ENCODE peak calls at places on chromosomes 16 and 17, in six cellular contexts. One of them, this sample, is unnamed.

GRCh38 chr16:3157229-3158013 is 22.6 kb downstream of the ZNF213 start:
- DNase-seq in mesenchymal stem cell: peak; percentile 95
- DNase-seq in neuronal stem cell: peak; percentile 77
- DNase-seq in H1: no peak
- DNase-seq in IMR-90: peak; percentile 98
- DNase-seq in mesendoderm: peak; percentile 99
- DNase-seq in this sample: peak; percentile 91

GRCh38 chr16:28136751-28137434 is 73.4 kb upstream of the GSG1L start:
- DNase-seq in IMR-90: no peak
- DNase-seq in H1: no peak
- DNase-seq in neuronal stem cell: no peak
- DNase-seq in mesenchymal stem cell: no peak
- DNase-seq in mesendoderm: peak; percentile 18
- DNase-seq in this sample: no peak

GRCh38 chr17:4549781-4550533 is 5.2 kb downstream of the MYBBP1A start:
- DNase-seq in mesenchymal stem cell: no peak
- DNase-seq in H1: no peak
- DNase-seq in IMR-90: no peak
- DNase-seq in neuronal stem cell: no peak
- DNase-seq in mesendoderm: no peak
- DNase-seq in this sample: no peak

GRCh38 chr16:8718753-8719386 is 44.5 kb downstream of the ABAT start:
- DNase-seq in mesenchymal stem cell: no peak
- DNase-seq in mesendoderm: no peak
- DNase-seq in IMR-90: no peak
- DNase-seq in neuronal stem cell: no peak
- DNase-seq in H1: no peak
- DNase-seq in this sample: no peak

GRCh38 chr17:80830020-80830780 is 161.4 kb upstream of the CHMP6 start:
- DNase-seq in mesendoderm: no peak
- DNase-seq in mesenchymal stem cell: no peak
- DNase-seq in H1: no peak
- DNase-seq in neuronal stem cell: no peak
- DNase-seq in IMR-90: no peak
- DNase-seq in this sample: no peak

GRCh38 chr17:29615492-29616299 is 7.0 kb downstream of the CORO6 start:
- DNase-seq in neuronal stem cell: peak; percentile 83
- DNase-seq in mesendoderm: peak; percentile 89
- DNase-seq in mesenchymal stem cell: peak; percentile 85
- DNase-seq in IMR-90: peak; percentile 55
- DNase-seq in H1: no peak
- DNase-seq in this sample: peak; percentile 94

GRCh38 chr17:14619821-14620220 is 318.9 kb downstream of the HS3ST3B1 start:
- DNase-seq in IMR-90: no peak
- DNase-seq in mesendoderm: no peak
- DNase-seq in neuronal stem cell: no peak
- DNase-seq in H1: no peak
- DNase-seq in mesenchymal stem cell: no peak
- DNase-seq in this sample: no peak

GRCh38 chr16:1788708-1789100 is 4.8 kb downstream of the IGFALS start:
- DNase-seq in H1: no peak
- DNase-seq in mesenchymal stem cell: no peak
- DNase-seq in neuronal stem cell: no peak
- DNase-seq in mesendoderm: no peak
- DNase-seq in IMR-90: no peak
- DNase-seq in this sample: no peak

GRCh38 chr16:9381399-9381798 is 290.0 kb downstream of the HAPSTR1 start:
- DNase-seq in neuronal stem cell: no peak
- DNase-seq in mesendoderm: no peak
- DNase-seq in mesenchymal stem cell: no peak
- DNase-seq in IMR-90: no peak
- DNase-seq in H1: no peak
- DNase-seq in this sample: no peak

GRCh38 chr17:43791589-43791988 is 11.4 kb downstream of the CFAP97D1 start:
- DNase-seq in mesenchymal stem cell: peak; percentile 55
- DNase-seq in IMR-90: peak; percentile 49
- DNase-seq in neuronal stem cell: no peak
- DNase-seq in mesendoderm: peak; percentile 90
- DNase-seq in H1: no peak
- DNase-seq in this sample: peak; percentile 52

DNA sequence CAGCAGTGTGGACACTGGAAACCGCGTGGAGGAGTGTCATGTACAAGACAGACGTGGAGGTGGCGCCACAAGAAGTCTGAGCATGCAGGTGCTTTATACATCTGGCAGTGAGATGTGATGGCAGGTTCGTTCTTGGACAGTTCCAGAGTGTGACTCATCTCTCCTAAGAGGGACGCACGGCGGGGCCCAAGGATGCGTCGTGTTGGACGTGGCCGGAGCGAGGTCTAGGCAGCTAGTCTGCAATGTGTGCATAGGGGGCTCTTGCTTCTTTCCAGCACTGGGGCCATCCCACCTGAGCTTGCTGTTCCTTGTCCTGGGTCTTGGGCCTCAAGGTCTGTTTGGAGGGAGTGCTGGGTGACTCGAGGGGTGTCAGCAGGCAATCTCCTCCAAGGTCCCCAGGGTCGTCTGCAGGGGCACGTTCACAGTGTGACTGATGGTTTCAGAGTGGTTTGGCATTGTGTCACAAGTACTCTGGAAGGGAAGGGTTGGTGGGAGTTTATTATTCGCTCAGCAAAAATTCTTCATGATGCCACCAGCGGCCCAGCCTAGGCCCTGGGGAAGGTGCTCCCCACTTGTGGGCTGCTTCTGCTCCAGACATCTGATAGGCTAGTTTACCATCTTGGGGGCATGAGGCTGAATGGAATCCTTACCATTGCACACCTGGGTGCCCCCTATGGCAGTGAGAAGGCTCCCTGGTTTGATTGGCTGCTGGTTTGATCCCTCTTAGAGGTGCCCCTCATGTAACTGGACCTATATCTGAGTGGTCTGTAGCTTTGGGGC is 22.1 kb downstream of the SPACA3 start:
- DNase-seq in mesenchymal stem cell: peak; percentile 26
- DNase-seq in neuronal stem cell: no peak
- DNase-seq in IMR-90: peak; percentile 9
- DNase-seq in mesendoderm: no peak
- DNase-seq in H1: no peak
- DNase-seq in this sample: peak; percentile 32
- H2BK15ac ChIP-seq in mesenchymal stem cell: no peak overlapping the region
- H2BK15ac ChIP-seq in neuronal stem cell: no peak overlapping the region
- H2BK15ac ChIP-seq in IMR-90: peak overlapping the region; percentile 0
- H2BK15ac ChIP-seq in mesendoderm: no peak overlapping the region
- H2BK15ac ChIP-seq in H1: no peak overlapping the region
- H2BK15ac ChIP-seq in this sample: no peak overlapping the region

DNA sequence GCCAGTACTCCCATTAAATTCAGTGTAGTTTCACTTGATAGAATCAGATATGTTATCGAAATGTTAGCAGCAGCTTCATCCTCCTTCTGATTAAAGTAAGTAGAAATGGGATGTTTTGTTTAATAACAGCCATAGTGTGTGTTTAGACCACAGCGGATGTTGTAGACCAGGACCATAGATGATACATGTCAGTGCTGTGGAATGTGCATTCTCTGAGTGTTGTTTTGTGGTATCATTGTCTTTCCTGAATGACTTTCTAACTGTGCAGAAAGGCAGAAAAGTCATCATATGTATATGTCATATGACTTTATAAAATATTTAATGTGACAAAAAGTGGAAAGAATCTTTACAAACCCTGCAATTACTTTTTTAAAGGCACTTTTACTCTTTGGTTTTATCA is 55.6 kb downstream of the CYLD start:
- DNase-seq in neuronal stem cell: no peak
- DNase-seq in IMR-90: peak; percentile 42
- DNase-seq in mesendoderm: no peak
- DNase-seq in H1: no peak
- DNase-seq in mesenchymal stem cell: no peak
- DNase-seq in this sample: no peak
- H2AK5ac ChIP-seq in neuronal stem cell: no peak overlapping the region
- H2AK5ac ChIP-seq in IMR-90: no peak overlapping the region
- H2AK5ac ChIP-seq in mesendoderm: no peak overlapping the region
- H2AK5ac ChIP-seq in H1: no peak overlapping the region
- H2AK5ac ChIP-seq in mesenchymal stem cell: no peak overlapping the region
- H2AK5ac ChIP-seq in this sample: no peak overlapping the region

DNA sequence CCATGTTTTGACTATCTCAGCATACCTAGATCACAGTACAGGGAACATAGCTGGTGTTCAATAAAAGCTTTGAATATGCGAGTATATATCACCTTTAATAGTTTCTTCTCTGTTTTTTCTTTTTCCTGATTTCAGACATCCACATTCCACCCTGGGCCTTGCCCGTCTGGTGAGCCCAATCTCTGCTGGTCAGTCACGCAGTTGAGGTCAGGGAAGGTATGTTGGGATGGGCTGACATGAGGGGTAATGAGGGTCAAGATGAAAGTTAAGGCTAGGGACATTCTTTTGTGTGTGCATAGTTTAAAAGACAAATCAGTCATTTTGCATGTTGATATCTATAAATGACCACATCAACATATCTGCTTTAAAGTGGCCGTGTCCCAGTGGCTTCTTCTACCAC is 33.1 kb downstream of the KCNJ16 start:
- DNase-seq in mesendoderm: no peak
- DNase-seq in neuronal stem cell: no peak
- DNase-seq in mesenchymal stem cell: no peak
- DNase-seq in IMR-90: no peak
- DNase-seq in H1: no peak
- DNase-seq in this sample: no peak
- H2BK15ac ChIP-seq in mesendoderm: no peak overlapping the region
- H2BK15ac ChIP-seq in neuronal stem cell: no peak overlapping the region
- H2BK15ac ChIP-seq in mesenchymal stem cell: no peak overlapping the region
- H2BK15ac ChIP-seq in IMR-90: no peak overlapping the region
- H2BK15ac ChIP-seq in H1: no peak overlapping the region
- H2BK15ac ChIP-seq in this sample: no peak overlapping the region

DNA sequence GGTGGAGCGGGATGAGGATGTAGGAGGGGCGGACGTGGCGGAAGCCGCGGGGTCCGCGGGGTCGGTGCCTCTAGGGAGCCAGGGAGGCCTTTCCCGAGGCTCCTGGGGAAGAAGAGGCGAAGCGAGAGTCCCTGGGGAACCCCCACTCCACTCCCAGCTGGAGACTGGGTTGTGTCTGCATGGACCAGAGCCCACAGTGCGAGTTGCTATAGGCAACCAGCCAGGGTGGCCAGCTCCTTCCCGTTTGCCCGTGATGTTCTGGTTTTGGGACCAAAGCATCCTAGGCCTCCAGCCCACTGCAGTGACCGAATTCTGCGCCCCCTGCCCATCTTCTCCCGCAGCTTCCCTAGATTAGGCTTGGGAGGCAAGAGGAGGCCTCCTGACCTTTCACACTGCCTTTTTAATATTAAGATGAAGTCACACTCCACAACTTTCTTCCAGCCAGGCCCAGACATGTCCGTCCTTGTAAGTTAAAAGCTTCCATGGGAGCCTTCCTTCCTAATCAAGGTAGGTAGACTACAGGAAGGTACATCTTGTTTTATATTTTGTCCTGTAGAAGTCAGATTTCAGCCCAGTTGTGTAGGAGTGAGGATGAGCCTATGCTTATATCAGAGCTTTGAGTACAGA is 469 bp downstream of the AMZ2 start:
- DNase-seq in neuronal stem cell: no peak
- DNase-seq in IMR-90: peak; percentile 57
- DNase-seq in mesenchymal stem cell: peak; percentile 83
- DNase-seq in H1: no peak
- DNase-seq in mesendoderm: no peak
- DNase-seq in this sample: no peak
- H2AK5ac ChIP-seq in neuronal stem cell: peak overlapping the region; percentile 34
- H2AK5ac ChIP-seq in IMR-90: peak overlapping the region; percentile 94
- H2AK5ac ChIP-seq in mesenchymal stem cell: peak overlapping the region; percentile 11
- H2AK5ac ChIP-seq in H1: no peak overlapping the region
- H2AK5ac ChIP-seq in mesendoderm: no peak overlapping the region
- H2AK5ac ChIP-seq in this sample: no peak overlapping the region

DNA sequence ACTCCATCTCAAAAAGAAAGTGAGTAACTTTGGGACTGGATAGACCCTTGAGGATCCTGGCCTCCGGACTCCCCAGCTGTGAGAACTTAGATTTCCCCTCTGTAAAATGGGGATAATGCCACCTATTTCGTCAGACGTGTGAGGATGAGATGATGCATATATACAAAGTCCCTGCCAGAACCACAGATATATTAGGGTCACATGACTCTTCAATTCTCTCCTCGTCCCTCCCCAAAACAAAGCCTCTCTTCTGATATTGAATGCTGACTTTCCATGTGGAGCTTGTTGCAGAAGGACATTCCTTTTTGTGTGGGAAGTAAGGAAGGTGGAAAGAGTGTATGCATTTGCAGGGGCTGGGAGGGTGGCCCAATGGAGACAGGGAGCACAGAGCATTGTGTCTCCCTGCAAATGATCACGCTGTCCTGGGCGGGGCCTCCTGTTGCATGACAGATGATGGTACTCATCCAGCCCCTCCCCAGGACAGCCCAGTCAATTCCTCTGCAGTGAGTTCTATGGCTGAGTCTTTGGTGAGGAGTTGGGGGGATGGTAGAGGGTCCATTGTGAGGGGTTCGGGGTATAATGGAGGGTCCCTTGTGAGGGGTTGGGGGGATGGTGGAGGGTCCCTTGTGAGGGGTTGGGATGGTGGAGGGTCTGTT is 35.0 kb upstream of the MGAT5B start:
- DNase-seq in mesenchymal stem cell: no peak
- DNase-seq in IMR-90: no peak
- DNase-seq in neuronal stem cell: no peak
- DNase-seq in mesendoderm: no peak
- DNase-seq in H1: no peak
- DNase-seq in this sample: no peak
- H2BK15ac ChIP-seq in mesenchymal stem cell: no peak overlapping the region
- H2BK15ac ChIP-seq in IMR-90: no peak overlapping the region
- H2BK15ac ChIP-seq in neuronal stem cell: no peak overlapping the region
- H2BK15ac ChIP-seq in mesendoderm: no peak overlapping the region
- H2BK15ac ChIP-seq in H1: no peak overlapping the region
- H2BK15ac ChIP-seq in this sample: no peak overlapping the region

DNA sequence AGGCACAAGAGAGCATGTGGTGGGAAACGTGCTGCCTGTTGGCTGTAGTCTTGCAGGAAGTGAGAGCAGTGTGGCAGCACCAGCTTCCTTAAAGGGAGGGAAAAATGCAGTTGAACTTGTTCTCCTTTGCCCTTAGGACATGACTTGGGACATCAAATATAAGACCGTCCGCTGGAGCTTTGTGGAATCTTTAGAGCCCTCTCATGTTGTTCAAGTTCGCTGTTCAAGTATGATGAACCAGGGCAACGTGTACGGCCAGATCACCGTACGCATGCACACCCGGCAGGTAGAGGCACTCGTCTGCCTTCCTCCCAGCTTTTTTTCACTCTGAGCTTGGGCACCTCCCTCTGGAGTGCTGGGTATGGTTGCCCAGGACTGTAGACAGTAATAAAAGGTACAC is 23.3 kb downstream of the GPR179 start:
- DNase-seq in mesenchymal stem cell: no peak
- DNase-seq in neuronal stem cell: no peak
- DNase-seq in mesendoderm: peak; percentile 54
- DNase-seq in H1: no peak
- DNase-seq in IMR-90: no peak
- DNase-seq in this sample: no peak
- H2AK5ac ChIP-seq in mesenchymal stem cell: no peak overlapping the region
- H2AK5ac ChIP-seq in neuronal stem cell: no peak overlapping the region
- H2AK5ac ChIP-seq in mesendoderm: no peak overlapping the region
- H2AK5ac ChIP-seq in H1: no peak overlapping the region
- H2AK5ac ChIP-seq in IMR-90: no peak overlapping the region
- H2AK5ac ChIP-seq in this sample: no peak overlapping the region

DNA sequence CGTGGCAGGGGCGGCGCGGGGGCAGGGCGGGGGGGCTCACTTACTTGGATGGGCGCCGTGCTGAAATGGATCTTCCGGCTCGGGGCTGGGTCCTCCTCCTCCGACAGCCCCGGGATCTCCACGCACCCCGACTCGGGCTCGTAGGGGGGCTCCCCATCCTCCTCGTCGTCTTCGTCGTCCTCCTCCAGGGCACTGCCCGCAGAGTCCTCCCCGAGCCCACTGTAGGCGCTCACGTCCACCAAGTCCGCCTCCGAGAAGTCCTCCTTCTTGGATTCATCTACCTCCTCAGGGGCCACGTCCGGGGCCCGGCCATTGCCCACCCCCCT is 1.4 kb downstream of the PPP1R9B start:
- DNase-seq in neuronal stem cell: no peak
- DNase-seq in mesendoderm: no peak
- DNase-seq in H1: no peak
- DNase-seq in IMR-90: no peak
- DNase-seq in mesenchymal stem cell: peak; percentile 14
- DNase-seq in this sample: no peak
- H2BK15ac ChIP-seq in neuronal stem cell: no peak overlapping the region
- H2BK15ac ChIP-seq in mesendoderm: no peak overlapping the region
- H2BK15ac ChIP-seq in H1: no peak overlapping the region
- H2BK15ac ChIP-seq in IMR-90: no peak overlapping the region
- H2BK15ac ChIP-seq in mesenchymal stem cell: peak overlapping the region; percentile 84
- H2BK15ac ChIP-seq in this sample: no peak overlapping the region

This sample was measured in H9.